ENCODE peak calls at places on chromosomes 11 and 22, in eight cellular contexts. I is adrenal gland, P is AG09309, O is astrocyte of the cerebellum, H is HL-60, U is endodermal cell, Z is fibroblast of lung, V is kidney epithelial cell. B is an unnamed sample.

GRCh38 chr22:27697888-27698287 is 103.7 kb downstream of the MN1 start:
- DNase-seq in I (no peak), P (no peak), O (no peak), H (no peak), U (no peak), Z (no peak), V (no peak), B (no peak)

GRCh38 chr11:62905286-62905685 is 15.9 kb downstream of the CHRM1 start:
- DNase-seq in I (no peak), P (no peak), O (no peak), H (no peak), U (no peak), Z (no peak), V (no peak), B (no peak)

GRCh38 chr11:104164028-104164520 is at the start of gene PDGFD:
- DNase-seq in I (peak; percentile 63), P (no peak), O (peak; percentile 24), H (peak; percentile 13), U (peak; percentile 95), Z (peak; percentile 79), V (peak; percentile 23), B (peak; percentile 52)

GRCh38 chr11:102010776-102011500 is 36.3 kb upstream of the CFAP300 start:
- DNase-seq in I (peak; percentile 23), P (peak; percentile 38), O (peak; percentile 47), H (no peak), U (peak; percentile 94), Z (peak; percentile 92), V (peak; percentile 67), B (peak; percentile 25)

GRCh38 chr11:35763772-35764171 is 101.2 kb downstream of the TRIM44 start:
- DNase-seq in I (no peak), P (no peak), O (no peak), H (no peak), U (no peak), Z (no peak), V (no peak), B (no peak)

GRCh38 chr11:133982901-133983300 is 26.1 kb upstream of the IGSF9B start:
- DNase-seq in I (no peak), P (no peak), O (no peak), H (no peak), U (no peak), Z (no peak), V (no peak), B (no peak)

GRCh38 chr11:115912484-115912945 is 408.3 kb upstream of the CADM1 start:
- DNase-seq in I (no peak), P (no peak), O (no peak), H (no peak), U (peak; percentile 64), Z (peak; percentile 35), V (no peak), B (no peak)

GRCh38 chr22:19731736-19732135 is 8.4 kb downstream of the GP1BB start:
- DNase-seq in I (no peak), P (no peak), O (no peak), H (no peak), U (no peak), Z (no peak), V (no peak), B (no peak)

GRCh38 chr11:132686827-132687370 is 845.4 kb downstream of the OPCML start:
- DNase-seq in I (no peak), P (no peak), O (no peak), H (no peak), U (no peak), Z (no peak), V (no peak), B (no peak)

GRCh38 chr11:10387209-10388083 is 67.6 kb upstream of the AMPD3 start:
- DNase-seq in I (no peak), P (peak; percentile 95), O (peak; percentile 99), H (no peak), U (no peak), Z (peak; percentile 93), V (no peak), B (no peak)

GRCh38 chr11:2655834-2656622 is 43.8 kb downstream of the KCNQ1OT1 start:
- DNase-seq in I (no peak), P (no peak), O (peak; percentile 24), H (no peak), U (no peak), Z (peak; percentile 89), V (peak; percentile 54), B (peak; percentile 19)

GRCh38 chr22:32059426-32059825 is 16.4 kb downstream of the SLC5A1 start:
- DNase-seq in I (no peak), P (no peak), O (no peak), H (no peak), U (no peak), Z (no peak), V (no peak), B (no peak)
- H3K4me3 ChIP-seq in I (no peak overlapping the region), P (no peak overlapping the region), O (no peak overlapping the region), H (no peak overlapping the region), U (no peak overlapping the region), Z (no peak overlapping the region), V (no peak overlapping the region), B (no peak overlapping the region)

DNA sequence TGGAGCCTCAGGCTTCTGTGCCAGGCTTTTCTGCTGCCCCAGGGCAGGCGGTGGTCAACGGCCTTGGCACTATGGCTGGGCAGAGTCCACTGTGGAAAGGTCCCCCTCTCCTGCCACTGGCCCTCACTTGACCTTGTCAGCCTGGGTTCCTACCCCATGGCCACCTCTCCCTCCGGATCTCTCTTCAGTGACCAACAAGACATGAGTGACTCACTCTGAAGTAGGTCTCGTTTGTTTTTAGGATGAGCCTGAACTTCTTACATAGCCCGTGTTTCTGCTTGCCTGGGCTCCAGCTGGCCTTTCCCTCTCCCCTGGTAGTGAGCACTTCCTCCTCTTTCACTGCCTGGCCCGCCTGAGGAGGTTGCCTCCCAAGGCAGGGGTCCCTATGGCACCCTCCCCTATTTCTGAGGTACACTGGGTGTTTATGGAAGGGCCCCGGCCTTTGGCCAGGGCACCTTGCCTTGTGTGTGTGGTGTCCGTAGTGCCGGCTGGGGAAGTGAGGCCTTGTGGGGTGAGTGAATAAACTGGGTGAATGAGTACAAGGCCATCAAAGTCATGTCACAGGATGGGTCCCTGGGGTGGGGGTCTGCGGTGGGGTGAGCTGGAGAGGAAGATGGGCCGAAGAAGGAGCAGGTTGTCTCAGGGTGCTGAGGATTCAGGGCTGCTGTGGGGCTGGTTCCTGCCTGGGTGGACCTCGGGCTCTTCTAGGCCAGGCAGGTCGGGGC is 5.0 kb downstream of the SHANK3 start:
- DNase-seq in I (no peak), P (no peak), O (no peak), H (no peak), U (no peak), Z (no peak), V (no peak), B (no peak)
- TF ChIP-seq CTCF in I (no peak), P (no peak), O (no peak), H (no peak), U (no peak), Z (no peak), V (no peak), B (no peak)

DNA sequence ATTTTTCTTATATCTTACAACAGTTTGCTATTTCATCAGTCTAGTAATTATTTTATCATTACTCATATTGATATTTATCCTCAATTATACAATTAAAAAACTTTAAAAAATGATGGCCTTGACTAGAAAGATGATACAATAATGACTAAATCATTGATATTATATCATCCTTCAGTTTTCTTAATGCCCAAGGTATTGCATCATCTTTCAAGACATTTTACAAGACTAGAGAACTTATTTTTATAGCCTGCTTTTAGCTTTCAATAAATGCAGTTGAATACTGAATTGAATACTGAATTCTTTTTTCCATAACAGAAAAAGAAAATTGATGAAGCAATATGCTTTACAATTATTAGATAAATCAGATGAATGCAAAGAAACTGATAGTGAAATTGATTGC is 886.5 kb upstream of the LRRC4C start:
- DNase-seq in I (no peak), P (no peak), O (no peak), H (no peak), U (no peak), Z (no peak), V (no peak), B (no peak)
- H3K4me3 ChIP-seq in I (no peak overlapping the region), P (no peak overlapping the region), O (no peak overlapping the region), H (no peak overlapping the region), U (no peak overlapping the region), Z (no peak overlapping the region), V (no peak overlapping the region), B (no peak overlapping the region)

GRCh38 chr11:128021304-128022006 is 565.9 kb downstream of the ETS1 start:
- DNase-seq in I (no peak), P (no peak), O (no peak), H (no peak), U (peak; percentile 78), Z (peak; percentile 21), V (no peak), B (peak; percentile 34)

GRCh38 chr11:128022761-128023160 is 564.6 kb downstream of the ETS1 start:
- DNase-seq in I (no peak), P (no peak), O (no peak), H (no peak), U (no peak), Z (no peak), V (no peak), B (no peak)

GRCh38 chr11:128018692-128019091 is 568.7 kb downstream of the ETS1 start:
- DNase-seq in I (no peak), P (no peak), O (no peak), H (no peak), U (no peak), Z (peak; percentile 56), V (no peak), B (no peak)

GRCh38 chr11:128026596-128026995 is 560.8 kb downstream of the ETS1 start:
- DNase-seq in I (peak; percentile 33), P (peak; percentile 95), O (peak; percentile 37), H (no peak), U (no peak), Z (peak; percentile 97), V (peak; percentile 93), B (peak; percentile 88)

DNA sequence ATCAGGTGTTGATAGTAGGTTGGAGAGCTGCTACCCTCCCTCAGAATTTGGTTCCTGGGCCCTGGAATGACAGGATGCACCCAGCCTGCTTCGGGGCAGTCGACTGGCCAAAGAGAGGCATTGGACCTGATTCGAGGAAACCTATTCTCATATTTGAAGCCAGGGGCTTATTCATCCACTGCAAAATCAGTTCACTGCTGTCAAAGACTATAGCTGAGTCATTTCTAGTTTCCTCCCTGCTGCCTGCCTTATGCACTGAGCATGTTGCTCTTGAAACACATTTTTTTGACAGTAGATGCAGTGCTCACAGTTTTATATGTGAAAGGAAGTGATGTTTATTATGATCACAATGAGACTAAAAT is 565.4 kb downstream of the ETS1 start:
- DNase-seq in I (no peak), P (no peak), O (no peak), H (no peak), U (no peak), Z (peak; percentile 78), V (no peak), B (no peak)
- TF ChIP-seq CTCF in I (no peak), P (no peak), O (no peak), H (no peak), U (peak; percentile 10), Z (no peak), V (no peak), B (no peak)

GRCh38 chr11:85663080-85663729 is 1.7 kb downstream of the CREBZF start:
- DNase-seq in I (no peak), P (no peak), O (no peak), H (no peak), U (no peak), Z (peak; percentile 10), V (no peak), B (no peak)
- H3K4me3 ChIP-seq in I (peak overlapping the region; percentile 83), P (peak overlapping the region; percentile 72), O (peak overlapping the region; percentile 79), H (peak overlapping the region; percentile 96), U (peak overlapping the region; percentile 97), Z (peak overlapping the region; percentile 96), V (peak overlapping the region; percentile 95), B (peak overlapping the region; percentile 79)

DNA sequence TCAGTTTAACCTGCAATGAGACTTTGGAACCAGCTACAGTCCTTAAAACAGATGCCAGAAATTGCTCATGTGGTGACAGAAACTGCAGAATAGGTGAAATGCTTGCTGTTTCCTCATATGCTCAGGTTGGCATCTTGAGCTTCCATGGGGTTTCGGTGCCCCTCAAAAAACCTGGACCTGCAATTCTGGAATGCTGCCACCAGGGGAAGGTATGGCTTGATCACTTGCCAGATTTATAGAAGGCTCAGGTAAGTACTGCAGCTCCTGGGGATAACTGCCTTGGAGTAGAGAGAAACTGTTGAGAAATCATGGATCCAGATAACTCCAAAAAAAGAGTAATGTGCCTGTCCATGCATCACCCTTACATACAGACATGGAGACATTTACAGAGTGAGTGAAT is 113.0 kb downstream of the CTTN start:
- DNase-seq in I (no peak), P (no peak), O (no peak), H (no peak), U (peak; percentile 75), Z (no peak), V (no peak), B (no peak)
- TF ChIP-seq CTCF in I (no peak), P (no peak), O (no peak), H (no peak), U (peak; percentile 77), Z (no peak), V (peak; percentile 30), B (peak; percentile 37)

B was measured in retinal pigment epithelial cell.